ENCODE peak calls at places on chromosomes 16 and 17, in four cellular contexts. M is stimulated activated CD4-positive, alpha-beta T cell treated with anti-CD3 and anti-CD28 coated beads, Interleukin-4, amount 100 ng/mL, for 24 hours; Z is fibroblast of pulmonary artery; A is stromal cell of bone marrow. W is an unnamed sample.

GRCh38 chr16:50884066-50884860 is 142.4 kb downstream of the CYLD start:
- DNase-seq in M (peak), Z (no peak), A (no peak), W (no peak)

GRCh38 chr16:86964846-86965245 is 352.3 kb downstream of the C16orf95 start:
- DNase-seq in M (no peak), Z (no peak), A (no peak), W (no peak)

GRCh38 chr16:66774981-66775380 is 23.6 kb upstream of the DYNC1LI2 start:
- DNase-seq in M (no peak), Z (peak), A (no peak), W (no peak)

GRCh38 chr17:7394452-7395191 is at the start of gene PLSCR3:
- DNase-seq in M (peak), Z (peak), A (peak), W (peak)

GRCh38 chr16:2704983-2705275 is 15.1 kb downstream of the PRSS27 start:
- DNase-seq in M (no peak), Z (no peak), A (no peak), W (no peak)

GRCh38 chr17:75819116-75819515 is 25.1 kb downstream of the UNC13D start:
- DNase-seq in M (no peak), Z (no peak), A (no peak), W (no peak)

GRCh38 chr17:38431343-38432145 is 3.3 kb downstream of the ARHGAP23 start:
- DNase-seq in M (no peak), Z (no peak), A (no peak), W (no peak)

GRCh38 chr17:65099941-65100315 is 37.2 kb upstream of the RGS9 start:
- DNase-seq in M (peak), Z (peak), A (peak), W (peak)

GRCh38 chr16:30064746-30065111 is 831 bp upstream of the ALDOA start:
- DNase-seq in M (no peak), Z (no peak), A (no peak), W (no peak)

GRCh38 chr16:84909686-84910085 is 89.9 kb downstream of the CRISPLD2 start:
- DNase-seq in M (no peak), Z (no peak), A (no peak), W (no peak)

GRCh38 chr17:7095642-7096041 is 15.6 kb upstream of the CLEC10A start:
- DNase-seq in M (no peak), Z (no peak), A (no peak), W (no peak)

GRCh38 chr17:2170023-2170422 is 115.1 kb downstream of the HIC1 start:
- DNase-seq in M (peak), Z (no peak), A (no peak), W (no peak)

GRCh38 chr17:69478916-69479315 is 64.4 kb downstream of the MAP2K6 start:
- DNase-seq in M (no peak), Z (no peak), A (no peak), W (no peak)

GRCh38 chr17:16918443-16918842 is 53.5 kb downstream of the TNFRSF13B start:
- DNase-seq in M (no peak), Z (no peak), A (no peak), W (no peak)

GRCh38 chr17:33112763-33113162 is 121.1 kb downstream of the SPACA3 start:
- DNase-seq in M (no peak), Z (peak), A (peak), W (peak)

GRCh38 chr16:67775273-67775672 is 31.1 kb downstream of the RANBP10 start:
- DNase-seq in M (no peak), Z (peak), A (no peak), W (no peak)

GRCh38 chr17:35889241-35889640 is 9.1 kb upstream of the CCL5 start:
- DNase-seq in M (peak), Z (no peak), A (no peak), W (no peak)

GRCh38 chr17:82039695-82040299 is 2.3 kb upstream of the DCXR start:
- DNase-seq in M (no peak), Z (no peak), A (no peak), W (no peak)

GRCh38 chr16:67910162-67910561 is 17.1 kb downstream of the PSKH1 start:
- DNase-seq in M (no peak), Z (peak), A (no peak), W (peak)

GRCh38 chr17:60165223-60165622 is 15.4 kb downstream of the CA4 start:
- DNase-seq in M (no peak), Z (no peak), A (no peak), W (no peak)

GRCh38 chr17:69437475-69437874 is 23.0 kb downstream of the MAP2K6 start:
- DNase-seq in M (no peak), Z (no peak), A (no peak), W (no peak)

GRCh38 chr17:79620207-79621038 is 9.6 kb upstream of the RBFOX3 start:
- DNase-seq in M (no peak), Z (no peak), A (no peak), W (no peak)

GRCh38 chr17:77863814-77864161 is 94.7 kb upstream of the TNRC6C start:
- DNase-seq in M (no peak), Z (no peak), A (no peak), W (no peak)

GRCh38 chr16:2428051-2428786 is 1.0 kb upstream of the CCNF start:
- DNase-seq in M (no peak), Z (peak), A (no peak), W (no peak)

GRCh38 chr16:56294014-56294413 is 102.7 kb downstream of the GNAO1 start:
- DNase-seq in M (no peak), Z (no peak), A (no peak), W (no peak)

GRCh38 chr17:30203471-30203981 is 32.0 kb downstream of the SLC6A4 start:
- DNase-seq in M (no peak), Z (no peak), A (no peak), W (no peak)

GRCh38 chr16:81758376-81758775 is 20.7 kb upstream of the PLCG2 start:
- DNase-seq in M (no peak), Z (peak), A (no peak), W (peak)

GRCh38 chr16:73036074-73036826 is 11.7 kb downstream of the ZFHX3 start:
- DNase-seq in M (no peak), Z (no peak), A (no peak), W (no peak)

GRCh38 chr17:57902800-57903759 is 52.1 kb downstream of the CUEDC1 start:
- DNase-seq in M (no peak), Z (peak), A (peak), W (peak)

GRCh38 chr17:82444941-82445521 is 5.5 kb downstream of the CYBC1 start:
- DNase-seq in M (no peak), Z (peak), A (no peak), W (no peak)

GRCh38 chr17:60573139-60573975 is 26.6 kb upstream of the PPM1D start:
- DNase-seq in M (no peak), Z (peak), A (no peak), W (peak)

GRCh38 chr17:82595893-82596292 is 52.4 kb downstream of the WDR45B start:
- DNase-seq in M (no peak), Z (no peak), A (no peak), W (no peak)